ENCODE peak calls at places on chromosomes 12 and 14, in nine cellular contexts. S, P, T, W, F, L, D, I and R are unnamed samples.

GRCh38 chr14:50520947-50521815 is 11.2 kb downstream of the MAP4K5 start:
- DNase-seq in P (peak), F (peak), S (no peak), T (peak), D (no peak), W (no peak), I (peak), L (peak), R (no peak)

GRCh38 chr12:132836803-132837331 is 8.2 kb upstream of the GOLGA3 start:
- DNase-seq in D (no peak), F (no peak), W (no peak), P (no peak), L (no peak), T (no peak), I (no peak), S (no peak), R (no peak)

GRCh38 chr12:2933586-2933985 is 25.6 kb upstream of the TEAD4 start:
- DNase-seq in I (no peak), P (no peak), D (no peak), S (no peak), L (no peak), W (no peak), T (no peak), F (no peak), R (no peak)

GRCh38 chr14:105582639-105583038 is 56.3 kb downstream of the TMEM121 start:
- DNase-seq in F (no peak), I (no peak), W (no peak), D (no peak), L (no peak), S (no peak), T (peak), P (no peak), R (no peak)

GRCh38 chr14:96811265-96811664 is 14.1 kb downstream of the VRK1 start:
- DNase-seq in I (no peak), P (no peak), S (no peak), F (no peak), D (no peak), T (no peak), L (peak), W (no peak), R (no peak)

GRCh38 chr12:54259194-54260011 is 20.5 kb downstream of the CBX5 start:
- DNase-seq in S (peak), T (no peak), F (peak), L (peak), I (peak), W (peak), P (peak), D (peak), R (no peak)

GRCh38 chr12:109947511-109947910 is 47.4 kb downstream of the TCHP start:
- DNase-seq in L (peak), S (no peak), F (peak), D (no peak), W (no peak), I (no peak), P (peak), T (no peak), R (no peak)

GRCh38 chr12:64450711-64451486 is 1.0 kb upstream of the TBK1 start:
- DNase-seq in L (no peak), P (peak), S (no peak), W (no peak), F (no peak), T (no peak), I (no peak), D (peak), R (no peak)

GRCh38 chr14:48430805-48431204 is 755.4 kb upstream of the MDGA2 start:
- DNase-seq in F (no peak), S (no peak), L (no peak), P (no peak), W (no peak), D (no peak), T (no peak), I (no peak), R (no peak)

GRCh38 chr14:21723431-21724045 is 49.9 kb upstream of the OR4E1 start:
- DNase-seq in F (no peak), D (peak), T (no peak), S (no peak), I (no peak), P (peak), L (peak), W (no peak), R (no peak)

GRCh38 chr14:59768855-59769254 is 101.7 kb downstream of the RTN1 start:
- DNase-seq in T (no peak), P (no peak), D (no peak), S (no peak), W (no peak), L (peak), I (no peak), F (no peak), R (no peak)

GRCh38 chr12:65891987-65892481 is 67.8 kb downstream of the HMGA2 start:
- DNase-seq in T (peak), L (peak), P (peak), W (peak), I (peak), F (peak), S (no peak), D (peak), R (peak)

GRCh38 chr12:12467701-12468218 is 94.9 kb downstream of the DUSP16 start:
- DNase-seq in T (no peak), D (no peak), I (no peak), L (no peak), F (no peak), W (no peak), S (no peak), P (no peak), R (no peak)

GRCh38 chr14:75525969-75526368 is 3.7 kb downstream of the BATF start:
- DNase-seq in F (no peak), W (no peak), L (no peak), I (no peak), D (no peak), T (no peak), S (no peak), P (no peak), R (no peak)

GRCh38 chr14:20684662-20685456 is 499 bp downstream of the RNASE4 start:
- DNase-seq in P (peak), S (no peak), F (peak), T (no peak), W (peak), I (peak), L (peak), D (peak), R (no peak)

GRCh38 chr12:83161451-83161850 is 474.7 kb downstream of the TMTC2 start:
- DNase-seq in L (no peak), T (no peak), D (no peak), P (no peak), S (no peak), W (no peak), I (no peak), F (no peak), R (no peak)

GRCh38 chr12:50110762-50111416 is 1.1 kb upstream of the COX14 start:
- DNase-seq in L (no peak), T (peak), F (no peak), P (peak), D (peak), W (peak), I (peak), S (no peak), R (no peak)

GRCh38 chr14:81432171-81432570 is 32.0 kb upstream of the STON2 start:
- DNase-seq in S (no peak), P (no peak), L (no peak), D (no peak), W (no peak), F (no peak), T (no peak), I (no peak), R (no peak)

GRCh38 chr12:105109465-105110212 is 2.1 kb downstream of the WASHC4 start:
- DNase-seq in I (no peak), T (no peak), W (no peak), L (peak), F (no peak), D (no peak), P (peak), S (no peak), R (no peak)

GRCh38 chr12:46489951-46490388 is 117.4 kb upstream of the SLC38A2 start:
- DNase-seq in D (peak), L (no peak), P (no peak), I (no peak), S (no peak), F (no peak), T (no peak), W (no peak), R (no peak)

GRCh38 chr12:4562034-4562657 is at the start of gene DYRK4:
- DNase-seq in T (no peak), F (no peak), P (peak), S (no peak), D (peak), W (peak), I (peak), L (peak), R (no peak)
- TF ChIP-seq CTCF in T (no peak), F (no peak), P (no peak), S (no peak), D (no peak), W (no peak), I (no peak), L (no peak), R (no peak)

DNA sequence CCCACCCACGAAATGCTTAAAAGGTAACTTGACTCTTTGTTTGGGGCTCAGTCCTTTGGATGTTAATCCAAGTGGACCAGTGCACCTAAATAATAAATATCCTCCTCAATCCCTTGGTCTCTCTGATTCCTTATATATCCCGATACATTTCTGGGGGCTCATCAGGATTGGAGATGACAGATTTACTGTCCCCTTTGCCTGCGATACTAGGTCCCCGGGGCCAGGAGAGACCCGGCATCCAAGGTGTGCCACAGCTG is 26.2 kb downstream of the KLRK1 start:
- DNase-seq in D (no peak), F (no peak), L (no peak), P (no peak), S (no peak), W (no peak), T (no peak), I (no peak), R (no peak)
- H3K4me3 ChIP-seq in D (peak), F (no peak), L (peak), P (peak), S (peak), W (peak), T (no peak), I (no peak), R (peak)

GRCh38 chr12:124369055-124369900 is 74.4 kb downstream of the RFLNA start:
- DNase-seq in L (peak), W (peak), D (peak), S (no peak), I (peak), T (peak), P (peak), F (peak), R (peak)

GRCh38 chr12:124370851-124371250 is 76.0 kb downstream of the RFLNA start:
- DNase-seq in W (no peak), T (no peak), D (no peak), I (no peak), F (no peak), L (no peak), S (no peak), P (no peak), R (no peak)

GRCh38 chr12:124369901-124370378 is 75.0 kb downstream of the RFLNA start:
- DNase-seq in D (no peak), S (no peak), L (no peak), P (no peak), I (no peak), W (no peak), T (no peak), F (no peak), R (no peak)

GRCh38 chr12:124370384-124370783 is 75.5 kb downstream of the RFLNA start:
- DNase-seq in F (no peak), L (no peak), D (no peak), S (no peak), W (no peak), T (no peak), P (no peak), I (no peak), R (no peak)

GRCh38 chr12:124368421-124369032 is 73.6 kb downstream of the RFLNA start:
- DNase-seq in P (no peak), D (no peak), F (no peak), T (no peak), L (no peak), S (no peak), W (no peak), I (no peak), R (no peak)
- TF ChIP-seq CTCF in P (peak), D (no peak), F (no peak), T (no peak), L (peak), S (no peak), W (no peak), I (no peak), R (peak)

GRCh38 chr14:56152221-56152620 is 34.0 kb downstream of the PELI2 start:
- DNase-seq in F (no peak), I (no peak), L (no peak), T (no peak), D (no peak), W (no peak), S (no peak), P (no peak), R (no peak)

GRCh38 chr14:56153271-56153670 is 35.1 kb downstream of the PELI2 start:
- DNase-seq in T (no peak), F (no peak), D (no peak), L (peak), S (no peak), P (no peak), W (no peak), I (no peak), R (no peak)

GRCh38 chr14:56147980-56148901 is 30.0 kb downstream of the PELI2 start:
- DNase-seq in I (no peak), T (no peak), P (no peak), F (no peak), L (no peak), D (no peak), W (no peak), S (no peak), R (no peak)

GRCh38 chr14:56150018-56150417 is 31.8 kb downstream of the PELI2 start:
- DNase-seq in L (no peak), D (no peak), F (no peak), T (no peak), P (no peak), S (no peak), W (no peak), I (no peak), R (no peak)

GRCh38 chr14:56150645-56151345 is 32.6 kb downstream of the PELI2 start:
- DNase-seq in F (no peak), D (no peak), T (no peak), P (no peak), L (no peak), W (no peak), I (no peak), S (no peak), R (no peak)
- H3K4me3 ChIP-seq in F (no peak), D (no peak), T (no peak), P (no peak), L (no peak), W (no peak), I (no peak), S (no peak), R (no peak)

DNA sequence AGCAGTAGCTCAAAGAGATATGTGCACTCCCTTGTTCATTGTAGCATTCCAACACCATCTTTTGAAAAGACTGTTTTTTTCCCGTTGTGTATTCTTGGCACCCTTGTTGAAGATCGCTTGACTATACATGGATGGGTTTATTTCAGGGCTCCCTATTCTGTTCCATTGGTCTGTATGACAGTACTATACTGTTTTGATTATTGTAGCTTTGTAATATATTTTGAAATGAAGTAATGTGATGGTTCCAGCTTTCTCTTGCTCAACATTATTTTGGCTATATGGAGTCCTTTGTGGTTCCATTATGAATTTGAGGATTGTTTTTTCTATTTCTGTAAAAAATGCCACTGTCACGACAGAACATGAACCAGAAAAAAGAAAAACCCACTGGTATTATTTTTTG is 25.7 kb downstream of the BRMS1L start:
- DNase-seq in S (no peak), L (no peak), I (no peak), F (no peak), P (no peak), W (no peak), D (no peak), T (no peak), R (no peak)
- TF ChIP-seq CTCF in S (no peak), L (no peak), I (no peak), F (no peak), P (no peak), W (no peak), D (no peak), T (no peak), R (no peak)